ENCODE peak calls at places on chromosomes 13 and 19, in seven cellular contexts. One of them, this sample, is unnamed.

GRCh38 chr13:98175823-98176222 is 1.2 kb downstream of the RNF113B start:
- DNase-seq in osteocyte: no peak
- DNase-seq in sigmoid colon: no peak
- DNase-seq in choroid plexus epithelial cell: no peak
- DNase-seq in tibial nerve: no peak
- DNase-seq in osteoblast: no peak
- DNase-seq in progenitor cell of endocrine pancreas: no peak
- DNase-seq in this sample: no peak

GRCh38 chr13:71252191-71252704 is 614.8 kb downstream of the DACH1 start:
- DNase-seq in osteocyte: no peak
- DNase-seq in sigmoid colon: no peak
- DNase-seq in choroid plexus epithelial cell: peak; percentile 40
- DNase-seq in tibial nerve: no peak
- DNase-seq in osteoblast: no peak
- DNase-seq in progenitor cell of endocrine pancreas: no peak
- DNase-seq in this sample: no peak

GRCh38 chr19:8444677-8445487 is at the start of gene HNRNPM:
- DNase-seq in osteocyte: peak; percentile 100
- DNase-seq in sigmoid colon: peak; percentile 100
- DNase-seq in choroid plexus epithelial cell: peak; percentile 98
- DNase-seq in tibial nerve: peak; percentile 98
- DNase-seq in osteoblast: peak; percentile 99
- DNase-seq in progenitor cell of endocrine pancreas: peak; percentile 100
- DNase-seq in this sample: peak; percentile 90

GRCh38 chr19:33311326-33311682 is 9.0 kb upstream of the CEBPA start:
- DNase-seq in osteocyte: no peak
- DNase-seq in sigmoid colon: no peak
- DNase-seq in choroid plexus epithelial cell: no peak
- DNase-seq in tibial nerve: no peak
- DNase-seq in osteoblast: peak; percentile 0
- DNase-seq in progenitor cell of endocrine pancreas: no peak
- DNase-seq in this sample: no peak

GRCh38 chr19:44585371-44586141 is 27.8 kb upstream of the IGSF23 start:
- DNase-seq in osteocyte: no peak
- DNase-seq in sigmoid colon: no peak
- DNase-seq in choroid plexus epithelial cell: peak; percentile 49
- DNase-seq in tibial nerve: no peak
- DNase-seq in osteoblast: peak; percentile 90
- DNase-seq in progenitor cell of endocrine pancreas: no peak
- DNase-seq in this sample: no peak

GRCh38 chr19:4539697-4540581 is at the start of gene LRG1:
- DNase-seq in osteocyte: no peak
- DNase-seq in sigmoid colon: no peak
- DNase-seq in choroid plexus epithelial cell: peak; percentile 63
- DNase-seq in tibial nerve: no peak
- DNase-seq in osteoblast: no peak
- DNase-seq in progenitor cell of endocrine pancreas: no peak
- DNase-seq in this sample: no peak

GRCh38 chr13:95411641-95412040 is 110.4 kb upstream of the ABCC4 start:
- DNase-seq in osteocyte: no peak
- DNase-seq in sigmoid colon: no peak
- DNase-seq in choroid plexus epithelial cell: no peak
- DNase-seq in tibial nerve: no peak
- DNase-seq in osteoblast: peak; percentile 17
- DNase-seq in progenitor cell of endocrine pancreas: no peak
- DNase-seq in this sample: no peak

GRCh38 chr19:15288146-15288963 is 44.0 kb downstream of the BRD4 start:
- DNase-seq in osteocyte: peak; percentile 93
- DNase-seq in sigmoid colon: peak; percentile 80
- DNase-seq in choroid plexus epithelial cell: no peak
- DNase-seq in tibial nerve: peak; percentile 35
- DNase-seq in osteoblast: no peak
- DNase-seq in progenitor cell of endocrine pancreas: no peak
- DNase-seq in this sample: no peak

GRCh38 chr13:92074658-92075057 is 676.2 kb downstream of the GPC5 start:
- DNase-seq in osteocyte: no peak
- DNase-seq in sigmoid colon: no peak
- DNase-seq in choroid plexus epithelial cell: peak; percentile 35
- DNase-seq in tibial nerve: no peak
- DNase-seq in osteoblast: no peak
- DNase-seq in progenitor cell of endocrine pancreas: no peak
- DNase-seq in this sample: no peak
- TF ChIP-seq CTCF in osteocyte: peak; percentile 53
- TF ChIP-seq CTCF in sigmoid colon: no peak
- TF ChIP-seq CTCF in choroid plexus epithelial cell: peak; percentile 66
- TF ChIP-seq CTCF in tibial nerve: no peak
- TF ChIP-seq CTCF in osteoblast: no peak
- TF ChIP-seq CTCF in progenitor cell of endocrine pancreas: peak; percentile 61
- TF ChIP-seq CTCF in this sample: peak; percentile 70

GRCh38 chr19:57825501-57825900 is 4.6 kb upstream of the ZNF587B start:
- DNase-seq in osteocyte: no peak
- DNase-seq in sigmoid colon: no peak
- DNase-seq in choroid plexus epithelial cell: peak; percentile 16
- DNase-seq in tibial nerve: no peak
- DNase-seq in osteoblast: peak; percentile 39
- DNase-seq in progenitor cell of endocrine pancreas: no peak
- DNase-seq in this sample: no peak

GRCh38 chr19:57829316-57829715 is 783 bp upstream of the ZNF587B start:
- DNase-seq in osteocyte: no peak
- DNase-seq in sigmoid colon: no peak
- DNase-seq in choroid plexus epithelial cell: peak; percentile 44
- DNase-seq in tibial nerve: no peak
- DNase-seq in osteoblast: no peak
- DNase-seq in progenitor cell of endocrine pancreas: no peak
- DNase-seq in this sample: no peak

DNA sequence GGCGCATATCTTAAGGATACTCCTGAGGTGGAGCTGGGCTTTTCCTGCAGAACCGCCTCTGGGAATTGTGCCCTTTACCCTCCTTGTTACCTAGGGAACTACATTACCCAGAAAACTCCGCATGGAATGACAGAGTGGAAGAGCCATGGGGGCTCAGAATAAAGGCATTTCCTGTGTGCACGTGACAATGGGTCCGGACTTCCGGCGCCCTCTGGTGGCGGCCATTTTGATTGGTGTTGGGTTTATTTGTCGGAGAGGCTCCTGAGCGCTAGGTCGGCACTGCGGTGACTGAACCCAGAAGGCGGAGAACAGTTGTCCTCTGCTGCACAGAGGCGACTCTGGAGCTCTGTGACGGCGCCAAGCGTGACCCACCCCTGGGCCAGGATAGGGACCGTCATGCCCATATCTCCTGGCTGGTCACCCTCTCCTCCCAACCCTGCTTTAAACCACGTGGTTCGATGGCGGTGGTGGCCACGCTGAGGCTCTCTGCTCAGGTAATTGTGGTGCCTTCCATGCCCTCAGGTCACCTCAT is at the start of gene ZNF587B:
- DNase-seq in osteocyte: peak; percentile 91
- DNase-seq in sigmoid colon: peak; percentile 75
- DNase-seq in choroid plexus epithelial cell: peak; percentile 84
- DNase-seq in tibial nerve: no peak
- DNase-seq in osteoblast: peak; percentile 86
- DNase-seq in progenitor cell of endocrine pancreas: peak; percentile 78
- DNase-seq in this sample: peak; percentile 63
- TF ChIP-seq CTCF in osteocyte: peak; percentile 53
- TF ChIP-seq CTCF in sigmoid colon: peak; percentile 43
- TF ChIP-seq CTCF in choroid plexus epithelial cell: peak; percentile 53
- TF ChIP-seq CTCF in tibial nerve: peak; percentile 28
- TF ChIP-seq CTCF in osteoblast: peak; percentile 22
- TF ChIP-seq CTCF in progenitor cell of endocrine pancreas: peak; percentile 62
- TF ChIP-seq CTCF in this sample: peak; percentile 30

DNA sequence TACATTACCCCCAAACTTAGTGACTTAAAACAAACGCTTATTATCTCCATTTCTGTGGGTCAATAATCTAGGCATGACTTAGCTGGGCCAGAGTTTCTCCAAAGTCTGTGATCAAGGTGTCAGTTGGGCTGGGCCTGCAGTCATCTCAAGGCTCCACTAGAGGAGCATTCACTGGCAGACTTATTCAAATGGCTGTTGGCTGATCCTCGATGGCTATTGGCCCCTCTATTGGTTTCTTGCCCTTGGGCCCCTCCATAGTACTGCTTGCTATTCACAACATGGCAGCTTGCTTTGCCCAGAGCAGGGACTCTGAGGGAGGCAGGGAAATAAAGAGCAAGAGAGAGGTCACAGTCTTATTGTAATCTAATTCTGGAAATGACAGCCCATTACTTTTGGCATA is 57.6 kb downstream of the RCBTB2 start:
- DNase-seq in osteocyte: no peak
- DNase-seq in sigmoid colon: no peak
- DNase-seq in choroid plexus epithelial cell: no peak
- DNase-seq in tibial nerve: no peak
- DNase-seq in osteoblast: no peak
- DNase-seq in progenitor cell of endocrine pancreas: no peak
- DNase-seq in this sample: no peak
- TF ChIP-seq CTCF in osteocyte: no peak
- TF ChIP-seq CTCF in sigmoid colon: no peak
- TF ChIP-seq CTCF in choroid plexus epithelial cell: no peak
- TF ChIP-seq CTCF in tibial nerve: no peak
- TF ChIP-seq CTCF in osteoblast: no peak
- TF ChIP-seq CTCF in progenitor cell of endocrine pancreas: no peak
- TF ChIP-seq CTCF in this sample: no peak

GRCh38 chr13:109307027-109307426 is 479.4 kb downstream of the IRS2 start:
- DNase-seq in osteocyte: no peak
- DNase-seq in sigmoid colon: no peak
- DNase-seq in choroid plexus epithelial cell: no peak
- DNase-seq in tibial nerve: no peak
- DNase-seq in osteoblast: no peak
- DNase-seq in progenitor cell of endocrine pancreas: no peak
- DNase-seq in this sample: no peak
- TF ChIP-seq CTCF in osteocyte: no peak
- TF ChIP-seq CTCF in sigmoid colon: no peak
- TF ChIP-seq CTCF in choroid plexus epithelial cell: no peak
- TF ChIP-seq CTCF in tibial nerve: no peak
- TF ChIP-seq CTCF in osteoblast: no peak
- TF ChIP-seq CTCF in progenitor cell of endocrine pancreas: no peak
- TF ChIP-seq CTCF in this sample: no peak